ENCODE peak calls at places on chromosomes 5 and 9, in ten cellular contexts. One of them, this sample, is unnamed.

GRCh38 chr5:78666041-78666444 is 17.5 kb upstream of the LHFPL2 start:
- DNase-seq in uterus: no peak
- DNase-seq in kidney tubule cell: no peak
- DNase-seq in stimulated activated CD4-positive, alpha-beta T cell treated with anti-CD3 and anti-CD28 coated beads, Interleukin-1b, Interleukin-23, amount 100 ng/mL, for 48 hours: no peak
- DNase-seq in NCI-H2171: no peak
- DNase-seq in right atrium auricular region: no peak
- DNase-seq in activated CD8-positive, alpha-beta memory T cell treated with anti-CD3 and anti-CD28 coated beads, Interleukin-2, amount 50 U/mL, for 4 hours: no peak
- DNase-seq in hypothalamus: no peak
- DNase-seq in fibroblast of villous mesenchyme: peak; percentile 75
- DNase-seq in HS-27A: no peak
- DNase-seq in this sample: no peak

GRCh38 chr5:133891390-133891789 is 77.0 kb downstream of the C5orf15 start:
- DNase-seq in uterus: no peak
- DNase-seq in kidney tubule cell: no peak
- DNase-seq in stimulated activated CD4-positive, alpha-beta T cell treated with anti-CD3 and anti-CD28 coated beads, Interleukin-1b, Interleukin-23, amount 100 ng/mL, for 48 hours: no peak
- DNase-seq in NCI-H2171: no peak
- DNase-seq in right atrium auricular region: no peak
- DNase-seq in activated CD8-positive, alpha-beta memory T cell treated with anti-CD3 and anti-CD28 coated beads, Interleukin-2, amount 50 U/mL, for 4 hours: no peak
- DNase-seq in hypothalamus: no peak
- DNase-seq in fibroblast of villous mesenchyme: no peak
- DNase-seq in HS-27A: no peak
- DNase-seq in this sample: no peak

GRCh38 chr9:89356782-89357181 is 38.5 kb downstream of the SECISBP2 start:
- DNase-seq in uterus: no peak
- DNase-seq in kidney tubule cell: no peak
- DNase-seq in stimulated activated CD4-positive, alpha-beta T cell treated with anti-CD3 and anti-CD28 coated beads, Interleukin-1b, Interleukin-23, amount 100 ng/mL, for 48 hours: no peak
- DNase-seq in NCI-H2171: no peak
- DNase-seq in right atrium auricular region: peak; percentile 21
- DNase-seq in activated CD8-positive, alpha-beta memory T cell treated with anti-CD3 and anti-CD28 coated beads, Interleukin-2, amount 50 U/mL, for 4 hours: no peak
- DNase-seq in hypothalamus: no peak
- DNase-seq in fibroblast of villous mesenchyme: no peak
- DNase-seq in HS-27A: no peak
- DNase-seq in this sample: no peak

GRCh38 chr9:95974389-95974788 is 98.9 kb downstream of the ERCC6L2 start:
- DNase-seq in uterus: no peak
- DNase-seq in kidney tubule cell: no peak
- DNase-seq in stimulated activated CD4-positive, alpha-beta T cell treated with anti-CD3 and anti-CD28 coated beads, Interleukin-1b, Interleukin-23, amount 100 ng/mL, for 48 hours: no peak
- DNase-seq in NCI-H2171: no peak
- DNase-seq in right atrium auricular region: no peak
- DNase-seq in activated CD8-positive, alpha-beta memory T cell treated with anti-CD3 and anti-CD28 coated beads, Interleukin-2, amount 50 U/mL, for 4 hours: no peak
- DNase-seq in hypothalamus: no peak
- DNase-seq in fibroblast of villous mesenchyme: no peak
- DNase-seq in HS-27A: no peak
- DNase-seq in this sample: no peak

GRCh38 chr5:139065296-139065695 is 132.9 kb downstream of the SIL1 start:
- DNase-seq in uterus: no peak
- DNase-seq in kidney tubule cell: peak; percentile 60
- DNase-seq in stimulated activated CD4-positive, alpha-beta T cell treated with anti-CD3 and anti-CD28 coated beads, Interleukin-1b, Interleukin-23, amount 100 ng/mL, for 48 hours: no peak
- DNase-seq in NCI-H2171: no peak
- DNase-seq in right atrium auricular region: no peak
- DNase-seq in activated CD8-positive, alpha-beta memory T cell treated with anti-CD3 and anti-CD28 coated beads, Interleukin-2, amount 50 U/mL, for 4 hours: no peak
- DNase-seq in hypothalamus: no peak
- DNase-seq in fibroblast of villous mesenchyme: peak; percentile 16
- DNase-seq in HS-27A: no peak
- DNase-seq in this sample: no peak

GRCh38 chr5:74378464-74378863 is 262.1 kb downstream of the ENC1 start:
- DNase-seq in uterus: no peak
- DNase-seq in kidney tubule cell: peak; percentile 68
- DNase-seq in stimulated activated CD4-positive, alpha-beta T cell treated with anti-CD3 and anti-CD28 coated beads, Interleukin-1b, Interleukin-23, amount 100 ng/mL, for 48 hours: no peak
- DNase-seq in NCI-H2171: no peak
- DNase-seq in right atrium auricular region: no peak
- DNase-seq in activated CD8-positive, alpha-beta memory T cell treated with anti-CD3 and anti-CD28 coated beads, Interleukin-2, amount 50 U/mL, for 4 hours: no peak
- DNase-seq in hypothalamus: no peak
- DNase-seq in fibroblast of villous mesenchyme: no peak
- DNase-seq in HS-27A: no peak
- DNase-seq in this sample: no peak

GRCh38 chr5:156327306-156327705 is 342 bp downstream of the SGCD start:
- DNase-seq in uterus: no peak
- DNase-seq in kidney tubule cell: no peak
- DNase-seq in stimulated activated CD4-positive, alpha-beta T cell treated with anti-CD3 and anti-CD28 coated beads, Interleukin-1b, Interleukin-23, amount 100 ng/mL, for 48 hours: no peak
- DNase-seq in NCI-H2171: no peak
- DNase-seq in right atrium auricular region: no peak
- DNase-seq in activated CD8-positive, alpha-beta memory T cell treated with anti-CD3 and anti-CD28 coated beads, Interleukin-2, amount 50 U/mL, for 4 hours: no peak
- DNase-seq in hypothalamus: no peak
- DNase-seq in fibroblast of villous mesenchyme: peak; percentile 14
- DNase-seq in HS-27A: no peak
- DNase-seq in this sample: no peak

GRCh38 chr9:121927081-121927480 is 166.0 kb downstream of the TTLL11 start:
- DNase-seq in uterus: no peak
- DNase-seq in kidney tubule cell: no peak
- DNase-seq in stimulated activated CD4-positive, alpha-beta T cell treated with anti-CD3 and anti-CD28 coated beads, Interleukin-1b, Interleukin-23, amount 100 ng/mL, for 48 hours: no peak
- DNase-seq in NCI-H2171: no peak
- DNase-seq in right atrium auricular region: no peak
- DNase-seq in activated CD8-positive, alpha-beta memory T cell treated with anti-CD3 and anti-CD28 coated beads, Interleukin-2, amount 50 U/mL, for 4 hours: no peak
- DNase-seq in hypothalamus: no peak
- DNase-seq in fibroblast of villous mesenchyme: no peak
- DNase-seq in HS-27A: no peak
- DNase-seq in this sample: no peak